ENCODE peak calls at places on chromosomes 3 and 15, in seven cellular contexts. O is activated CD4-positive, alpha-beta T cell treated with anti-CD3 and anti-CD28 coated beads, Interleukin-2, amount 50 U/mL, for 1 hour; S is NCI-H1417 treated with DMSO at 0.1 percent for 48 hours; Q is NCI-H524; N is GM04503; M is lower lobe of right lung; A is left colon. X is an unnamed sample.

GRCh38 chr3:46501702-46502101 is 3.9 kb downstream of the RTP3 start:
- DNase-seq in S (no peak), Q (no peak), M (no peak), A (no peak), N (no peak), O (no peak), X (no peak)

GRCh38 chr3:145981057-145981456 is 179.9 kb downstream of the PLOD2 start:
- DNase-seq in O (no peak), S (no peak), M (no peak), A (no peak), N (no peak), Q (no peak), X (no peak)

GRCh38 chr3:157785071-157785826 is 282.0 kb upstream of the VEPH1 start:
- DNase-seq in A (no peak), S (no peak), Q (no peak), O (no peak), N (peak; percentile 91), M (no peak), X (no peak)

GRCh38 chr3:12187448-12188327 is 29.0 kb upstream of the TIMP4 start:
- DNase-seq in M (peak; percentile 60), Q (no peak), S (no peak), O (no peak), A (peak; percentile 44), N (peak; percentile 33), X (peak; percentile 78)

GRCh38 chr3:155455765-155456164 is 162.3 kb upstream of the STRIT1 start:
- DNase-seq in A (no peak), S (no peak), O (no peak), M (no peak), Q (no peak), N (no peak), X (no peak)

GRCh38 chr3:66828303-66828702 is 169.8 kb upstream of the KBTBD8 start:
- DNase-seq in Q (no peak), A (no peak), S (no peak), N (no peak), O (no peak), M (no peak), X (no peak)

GRCh38 chr3:86653801-86654200 is 337.1 kb downstream of the VGLL3 start:
- DNase-seq in N (no peak), Q (no peak), S (no peak), A (no peak), O (no peak), M (no peak), X (no peak)

GRCh38 chr3:170806676-170807075 is 63.3 kb downstream of the RPL22L1 start:
- DNase-seq in N (no peak), O (no peak), M (no peak), Q (no peak), S (no peak), A (no peak), X (no peak)

GRCh38 chr3:115974940-115975339 is 351.6 kb downstream of the GAP43 start:
- DNase-seq in N (no peak), O (no peak), M (no peak), Q (no peak), S (no peak), A (no peak), X (no peak)

GRCh38 chr15:99213187-99213811 is 36.1 kb downstream of the TTC23 start:
- DNase-seq in Q (peak; percentile 61), N (no peak), A (peak; percentile 62), S (no peak), M (peak; percentile 74), O (peak; percentile 57), X (peak; percentile 76)

GRCh38 chr3:2931265-2931664 is 178.9 kb downstream of the IL5RA start:
- DNase-seq in A (no peak), Q (no peak), M (no peak), S (no peak), N (no peak), O (no peak), X (no peak)

GRCh38 chr15:83114856-83115255 is 7.4 kb downstream of the TM6SF1 start:
- DNase-seq in O (no peak), A (no peak), M (no peak), S (no peak), Q (no peak), N (no peak), X (no peak)

GRCh38 chr3:152213086-152213674 is 55.5 kb upstream of the MBNL1 start:
- DNase-seq in N (no peak), Q (no peak), O (no peak), A (no peak), M (no peak), S (no peak), X (no peak)

GRCh38 chr15:58760385-58761009 is 10.6 kb upstream of the MINDY2 start:
- DNase-seq in A (no peak), M (no peak), Q (peak; percentile 8), S (no peak), N (no peak), O (no peak), X (no peak)

GRCh38 chr3:161265916-161266571 is 44.9 kb downstream of the NMD3 start:
- DNase-seq in M (no peak), S (no peak), Q (no peak), O (no peak), N (no peak), A (no peak), X (no peak)

GRCh38 chr3:120418866-120419490 is 31.8 kb downstream of the FSTL1 start:
- DNase-seq in Q (peak; percentile 91), S (peak; percentile 52), N (no peak), A (peak; percentile 61), M (peak; percentile 57), O (peak; percentile 8), X (peak; percentile 71)

GRCh38 chr15:86759766-86760165 is 680.1 kb downstream of the AGBL1 start:
- DNase-seq in O (no peak), Q (no peak), A (no peak), N (no peak), S (no peak), M (no peak), X (no peak)

X was measured in upper lobe of right lung.